ENCODE peak calls at places on chromosome X, in ten cellular contexts. O is GM06990; D is SJSA1; A is GM23338; L is upper lobe of right lung; G is mesendoderm; F is stomach; S is right atrium auricular region; Y is neuronal stem cell; R is CD8-positive, alpha-beta T cell. Z is an unnamed sample. For H3K27me3, the result is how much of the 10 kb centered on the place peaks cover.

GRCh38 chrX:8913665-8914409 is 112.7 kb upstream of the FAM9A start:
- DNase-seq in L (no peak), F (no peak), D (no peak), S (no peak), G (no peak), O (no peak), A (no peak), Y (no peak), R (no peak), Z (no peak)

GRCh38 chrX:71632923-71633657 is 14.8 kb upstream of the CXCR3 start:
- DNase-seq in O (no peak), L (no peak), F (no peak), R (no peak), A (no peak), D (no peak), G (no peak), S (no peak), Y (no peak), Z (no peak)

GRCh38 chrX:9072281-9072680 is 38.4 kb upstream of the FAM9B start:
- DNase-seq in F (no peak), Y (no peak), S (no peak), A (no peak), R (no peak), D (no peak), L (no peak), G (no peak), O (no peak), Z (no peak)

GRCh38 chrX:71581210-71581609 is 3.0 kb downstream of the GCNA start:
- DNase-seq in F (no peak), R (no peak), D (no peak), A (no peak), S (no peak), Y (no peak), G (no peak), L (no peak), O (no peak), Z (no peak)

GRCh38 chrX:20309796-20310195 is 43.1 kb upstream of the RPS6KA3 start:
- DNase-seq in F (no peak), R (no peak), G (no peak), S (no peak), A (no peak), O (no peak), L (no peak), Y (no peak), D (no peak), Z (no peak)

GRCh38 chrX:15579778-15580747 is 20.7 kb downstream of the ACE2 start:
- DNase-seq in S (no peak), O (no peak), D (no peak), F (peak), G (peak), Y (no peak), A (peak), R (no peak), L (no peak), Z (peak)

GRCh38 chrX:71625471-71625870 is 7.2 kb upstream of the CXCR3 start:
- DNase-seq in G (no peak), O (no peak), Y (no peak), F (no peak), R (no peak), L (no peak), A (no peak), S (no peak), D (no peak), Z (no peak)

GRCh38 chrX:72005046-72005445 is 94.4 kb downstream of the NHSL2 start:
- DNase-seq in D (no peak), O (no peak), F (no peak), R (no peak), S (no peak), A (no peak), L (no peak), G (no peak), Y (no peak), Z (no peak)

GRCh38 chrX:130975947-130976346 is 72.9 kb upstream of the ENOX2 start:
- DNase-seq in Y (peak), A (peak), L (no peak), O (peak), D (peak), G (peak), F (no peak), R (no peak), S (no peak), Z (no peak)

GRCh38 chrX:20527041-20527440 is 260.3 kb upstream of the RPS6KA3 start:
- DNase-seq in F (no peak), O (no peak), D (no peak), G (no peak), L (no peak), Y (no peak), R (no peak), A (no peak), S (no peak), Z (no peak)

GRCh38 chrX:115260330-115260729 is 26.4 kb upstream of the LRCH2 start:
- DNase-seq in S (no peak), A (no peak), F (no peak), R (no peak), O (peak), D (no peak), Y (no peak), G (no peak), L (no peak), Z (no peak)

GRCh38 chrX:50941638-50942037 is 31.1 kb downstream of the BMP15 start:
- DNase-seq in R (no peak), D (no peak), S (no peak), A (peak), F (no peak), Y (no peak), O (no peak), L (no peak), G (peak), Z (peak)

GRCh38 chrX:150308532-150309157 is 54.5 kb upstream of the MAMLD1 start:
- DNase-seq in O (no peak), L (no peak), S (peak), Y (no peak), F (no peak), D (no peak), G (no peak), A (no peak), R (no peak), Z (no peak)

GRCh38 chrX:40543661-40544328 is 37.0 kb upstream of the ATP6AP2 start:
- DNase-seq in O (no peak), Y (peak), F (no peak), L (no peak), G (peak), S (no peak), A (peak), D (no peak), R (no peak), Z (peak)

GRCh38 chrX:12080265-12080664 is 58.0 kb upstream of the FRMPD4 start:
- DNase-seq in G (peak), R (no peak), L (no peak), S (no peak), A (peak), O (no peak), D (no peak), F (no peak), Y (peak), Z (no peak)

GRCh38 chrX:17592117-17592516 is 145.2 kb upstream of the SCML1 start:
- DNase-seq in L (no peak), S (no peak), F (no peak), G (no peak), D (no peak), R (no peak), Y (no peak), A (no peak), O (no peak), Z (no peak)

GRCh38 chrX:13794417-13794816 is 22.5 kb downstream of the GPM6B start:
- DNase-seq in Y (no peak), F (no peak), G (no peak), D (no peak), R (no peak), O (no peak), L (no peak), A (no peak), S (no peak), Z (no peak)

GRCh38 chrX:104854188-104854587 is 288.2 kb downstream of the IL1RAPL2 start:
- DNase-seq in A (no peak), D (no peak), Y (no peak), L (no peak), G (no peak), O (no peak), R (no peak), F (no peak), S (no peak), Z (no peak)

GRCh38 chrX:150370589-150371312 is 7.6 kb downstream of the MAMLD1 start:
- DNase-seq in R (no peak), D (no peak), L (no peak), F (no peak), S (no peak), Y (no peak), O (no peak), A (no peak), G (no peak), Z (no peak)

GRCh38 chrX:10549280-10549679 is 71.1 kb downstream of the MID1 start:
- DNase-seq in G (no peak), R (no peak), Y (no peak), S (no peak), O (no peak), F (no peak), L (no peak), A (no peak), D (no peak), Z (no peak)

GRCh38 chrX:107729558-107730297 is 45.9 kb downstream of the TSC22D3 start:
- DNase-seq in A (peak), S (no peak), R (no peak), L (no peak), D (no peak), O (no peak), Y (no peak), F (no peak), G (peak), Z (peak)

GRCh38 chrX:2829066-2829430 is 318 bp downstream of the GYG2 start:
- DNase-seq in O (no peak), G (peak), A (peak), Y (peak), D (no peak), L (no peak), F (no peak), S (no peak), R (no peak), Z (peak)

GRCh38 chrX:9272166-9272565 is 192.7 kb upstream of the TBL1X start:
- DNase-seq in D (no peak), R (no peak), A (no peak), S (no peak), L (no peak), G (no peak), Y (no peak), O (no peak), F (no peak), Z (no peak)

GRCh38 chrX:153477039-153477438 is 6.7 kb upstream of the HAUS7 start:
- DNase-seq in F (no peak), Y (no peak), R (no peak), D (peak), S (no peak), O (no peak), G (peak), A (peak), L (no peak), Z (no peak)

GRCh38 chrX:70970482-70970999 is 39.6 kb upstream of the SLC7A3 start:
- DNase-seq in F (no peak), L (no peak), Y (no peak), O (peak), G (peak), S (no peak), D (no peak), A (peak), R (no peak), Z (no peak)

GRCh38 chrX:11341274-11342256 is 48.4 kb downstream of the AMELX start:
- DNase-seq in L (peak), O (peak), Y (no peak), R (no peak), S (peak), F (peak), D (no peak), A (no peak), G (peak), Z (no peak)

GRCh38 chrX:275967-276587 is 5.1 kb upstream of the PLCXD1 start:
- DNase-seq in G (peak), O (no peak), Y (peak), L (peak), R (peak), F (peak), A (peak), D (peak), S (peak), Z (peak)

GRCh38 chrX:118346258-118347094 is 570 bp downstream of the WDR44 start:
- DNase-seq in R (peak), A (peak), D (peak), F (peak), O (peak), Y (peak), G (peak), S (no peak), L (peak), Z (peak)

GRCh38 chrX:149259241-149259640 is 245.9 kb downstream of the IDS start:
- DNase-seq in D (no peak), L (no peak), Y (no peak), S (no peak), R (no peak), G (no peak), O (no peak), A (no peak), F (no peak), Z (no peak)

GRCh38 chrX:103330601-103331397 is 760 bp downstream of the TCEAL7 start:
- DNase-seq in Y (no peak), O (no peak), R (no peak), D (no peak), L (no peak), F (no peak), G (peak), A (peak), S (no peak), Z (no peak)
- H3K4me3 ChIP-seq in Y (peak), O (no peak), R (no peak), D (no peak), L (peak), F (peak), G (no peak), A (peak), S (peak), Z (no peak)

GRCh38 chrX:111507931-111508330 is 3.5 kb upstream of the SERTM2 start:
- DNase-seq in F (no peak), A (no peak), G (no peak), Y (no peak), R (no peak), O (no peak), L (no peak), D (no peak), S (no peak), Z (no peak)

GRCh38 chrX:111504941-111505340 is 6.5 kb upstream of the SERTM2 start:
- DNase-seq in S (no peak), G (no peak), A (no peak), D (no peak), Y (no peak), O (no peak), L (no peak), R (no peak), F (no peak), Z (no peak)

GRCh38 chrX:111506826-111507225 is 4.6 kb upstream of the SERTM2 start:
- DNase-seq in F (no peak), A (no peak), O (no peak), D (no peak), R (no peak), G (no peak), S (no peak), L (no peak), Y (no peak), Z (no peak)

GRCh38 chrX:111505783-111506182 is 5.7 kb upstream of the SERTM2 start:
- DNase-seq in S (no peak), F (no peak), O (no peak), L (no peak), A (no peak), Y (no peak), G (no peak), D (no peak), R (no peak), Z (no peak)

GRCh38 chrX:111503594-111503993 is 7.9 kb upstream of the SERTM2 start:
- DNase-seq in R (no peak), G (no peak), Y (no peak), D (no peak), L (no peak), A (no peak), F (no peak), S (no peak), O (no peak), Z (no peak)
- H3K27me3 ChIP-seq in R (under half), G (under half), Y (under half), D (under half), L (under half), A (under half), F (under half), S (under half), O (under half), Z (under half)

GRCh38 chrX:74063426-74064155 is 240.4 kb upstream of the ZCCHC13 start:
- DNase-seq in A (no peak), O (no peak), D (no peak), L (no peak), Y (no peak), R (no peak), F (no peak), S (no peak), G (no peak), Z (no peak)
- H3K4me3 ChIP-seq in A (no peak), O (no peak), D (no peak), L (no peak), Y (no peak), R (no peak), F (no peak), S (no peak), G (no peak), Z (no peak)

DNA sequence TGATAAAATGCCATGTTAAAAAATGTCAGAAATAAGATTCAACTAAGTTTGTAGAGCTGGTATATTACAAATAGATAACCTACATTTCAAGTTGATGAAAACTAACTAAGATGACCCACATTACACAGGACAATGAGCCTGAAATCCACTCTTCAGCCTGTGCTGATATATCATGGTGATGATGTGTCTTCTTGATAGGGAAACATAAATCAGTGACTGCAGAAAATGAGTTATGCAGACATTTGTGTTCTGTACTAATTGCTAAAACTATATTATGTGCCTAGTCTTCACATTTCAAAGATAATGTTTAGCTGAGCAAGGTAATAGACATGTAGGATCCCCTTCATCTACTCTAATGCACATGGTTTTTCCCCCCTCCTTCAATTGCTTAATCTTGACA is 331.6 kb upstream of the F9 start:
- DNase-seq in R (no peak), G (no peak), O (no peak), F (no peak), Y (no peak), D (no peak), L (no peak), A (no peak), S (no peak), Z (no peak)
- H3K27me3 ChIP-seq in R (under half), G (under half), O (under half), F (under half), Y (under half), D (under half), L (under half), A (half or more), S (under half), Z (under half)

DNA sequence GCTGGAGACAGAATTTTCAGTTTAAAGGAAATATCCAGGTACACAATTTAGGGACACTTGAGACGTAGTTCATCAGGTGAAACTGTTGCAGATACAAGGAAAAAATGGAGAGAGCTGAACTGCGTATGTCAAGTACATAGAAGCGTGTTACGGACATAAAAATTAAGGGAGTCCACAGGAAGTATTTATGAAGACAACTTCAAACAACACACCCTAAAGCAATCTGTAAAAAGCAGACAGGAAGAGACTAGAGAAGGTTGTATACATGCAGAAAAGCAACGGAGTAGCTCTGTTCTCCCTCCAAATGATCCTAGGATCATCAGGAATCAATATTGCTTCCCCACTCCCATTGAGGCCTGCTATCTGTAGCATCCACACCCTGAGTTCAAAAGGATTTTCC is 5.8 kb downstream of the CASK start:
- DNase-seq in Y (no peak), O (no peak), L (no peak), F (no peak), S (no peak), G (no peak), D (no peak), R (no peak), A (no peak), Z (no peak)
- H3K4me3 ChIP-seq in Y (no peak), O (no peak), L (no peak), F (no peak), S (no peak), G (no peak), D (no peak), R (no peak), A (no peak), Z (no peak)

GRCh38 chrX:112678831-112679230 is 907 bp downstream of the LHFPL1 start:
- DNase-seq in L (no peak), D (no peak), O (no peak), F (no peak), R (no peak), Y (no peak), A (no peak), G (no peak), S (no peak), Z (no peak)
- H3K27me3 ChIP-seq in L (under half), D (under half), O (under half), F (under half), R (under half), Y (under half), A (under half), G (under half), S (under half), Z (under half)

DNA sequence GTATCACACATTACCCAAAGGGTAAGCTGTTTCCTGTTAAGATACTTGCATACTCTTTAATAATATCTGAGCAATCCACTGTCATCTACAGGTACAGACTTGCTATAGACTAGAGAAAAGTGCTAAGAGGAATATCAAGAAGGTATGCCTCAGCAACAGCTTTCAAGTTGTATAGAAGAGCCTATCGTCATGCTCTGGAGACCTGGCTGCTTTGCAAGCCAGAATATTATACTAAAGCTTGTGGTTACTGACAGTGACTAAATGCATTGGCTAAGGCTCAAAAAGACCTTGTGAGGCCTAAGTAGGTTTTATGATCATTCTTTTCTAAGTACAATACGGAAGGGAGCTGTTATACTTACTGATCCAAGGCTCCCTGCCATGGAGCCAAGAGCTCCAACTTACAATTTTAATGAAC is 11.3 kb downstream of the LAMP2 start:
- DNase-seq in O (peak), R (peak), Y (no peak), G (no peak), S (no peak), A (no peak), L (no peak), F (no peak), D (no peak), Z (no peak)
- H3K4me3 ChIP-seq in O (no peak), R (no peak), Y (no peak), G (no peak), S (no peak), A (no peak), L (no peak), F (no peak), D (no peak), Z (no peak)

GRCh38 chrX:19285857-19286256 is 57.9 kb upstream of the PDHA1 start:
- DNase-seq in L (no peak), Y (no peak), O (no peak), A (no peak), G (no peak), D (no peak), R (no peak), S (no peak), F (no peak), Z (no peak)
- H3K27me3 ChIP-seq in L (under half), Y (under half), O (under half), A (under half), G (under half), D (under half), R (under half), S (under half), F (under half), Z (under half)